ENCODE peak calls at places on chromosome 9, in nine cellular contexts. Y is CD8-positive, alpha-beta memory T cell; V is HS-27A; S is endothelial cell; X is prostate gland; W is M059J; Z is endodermal cell; A is pulmonary artery endothelial cell; K is T-helper 9 cell. I is an unnamed sample.

GRCh38 chr9:90914196-90914595 is 112.6 kb downstream of the SYK start:
- DNase-seq in Y (no peak), V (no peak), S (no peak), X (no peak), W (no peak), Z (no peak), A (no peak), K (no peak), I (no peak)

GRCh38 chr9:14910178-14910805 is at the start of gene FREM1:
- DNase-seq in Y (no peak), V (no peak), S (peak), X (peak), W (no peak), Z (peak), A (no peak), K (no peak), I (no peak)

GRCh38 chr9:4114569-4115505 is 185.0 kb downstream of the GLIS3 start:
- DNase-seq in Y (no peak), V (no peak), S (no peak), X (no peak), W (peak), Z (no peak), A (no peak), K (no peak), I (peak)

GRCh38 chr9:109817846-109818472 is 38.0 kb downstream of the PALM2AKAP2 start:
- DNase-seq in Y (no peak), V (peak), S (peak), X (peak), W (peak), Z (peak), A (peak), K (no peak), I (peak)

GRCh38 chr9:82560457-82560904 is 502.5 kb downstream of the RASEF start:
- DNase-seq in Y (no peak), V (no peak), S (no peak), X (peak), W (no peak), Z (no peak), A (no peak), K (no peak), I (no peak)

GRCh38 chr9:6902423-6902822 is 144.7 kb downstream of the KDM4C start:
- DNase-seq in Y (no peak), V (no peak), S (no peak), X (no peak), W (peak), Z (no peak), A (no peak), K (no peak), I (no peak)

GRCh38 chr9:76394896-76395244 is 644 bp upstream of the RFK start:
- DNase-seq in Y (peak), V (no peak), S (peak), X (peak), W (peak), Z (peak), A (no peak), K (peak), I (no peak)

GRCh38 chr9:105150991-105151685 is 93.3 kb upstream of the SLC44A1 start:
- DNase-seq in Y (no peak), V (no peak), S (no peak), X (no peak), W (peak), Z (no peak), A (no peak), K (no peak), I (no peak)

GRCh38 chr9:114240216-114240615 is 82.7 kb upstream of the ORM1 start:
- DNase-seq in Y (no peak), V (no peak), S (no peak), X (no peak), W (no peak), Z (no peak), A (no peak), K (no peak), I (no peak)

GRCh38 chr9:20205821-20206220 is 416.5 kb downstream of the MLLT3 start:
- DNase-seq in Y (no peak), V (no peak), S (no peak), X (no peak), W (no peak), Z (no peak), A (no peak), K (no peak), I (peak)

GRCh38 chr9:125524522-125524921 is 182.5 kb downstream of the MAPKAP1 start:
- DNase-seq in Y (no peak), V (no peak), S (peak), X (no peak), W (no peak), Z (peak), A (no peak), K (no peak), I (no peak)

GRCh38 chr9:137952976-137953666 is 75.5 kb downstream of the CACNA1B start:
- DNase-seq in Y (no peak), V (no peak), S (no peak), X (no peak), W (no peak), Z (no peak), A (no peak), K (no peak), I (no peak)

GRCh38 chr9:34328500-34328982 is 527 bp downstream of the KIF24 start:
- DNase-seq in Y (no peak), V (no peak), S (no peak), X (no peak), W (peak), Z (no peak), A (no peak), K (no peak), I (no peak)

GRCh38 chr9:137007060-137007815 is 10.9 kb upstream of the CLIC3 start:
- DNase-seq in Y (no peak), V (no peak), S (no peak), X (no peak), W (no peak), Z (no peak), A (no peak), K (no peak), I (no peak)

GRCh38 chr9:21590058-21590996 is 108.2 kb upstream of the IFNE start:
- DNase-seq in Y (no peak), V (no peak), S (no peak), X (no peak), W (peak), Z (no peak), A (no peak), K (no peak), I (no peak)

GRCh38 chr9:13904746-13905145 is 409.2 kb downstream of the NFIB start:
- DNase-seq in Y (no peak), V (no peak), S (no peak), X (no peak), W (no peak), Z (no peak), A (no peak), K (no peak), I (no peak)

GRCh38 chr9:82273121-82273520 is 284.5 kb downstream of the SPATA31D1 start:
- DNase-seq in Y (no peak), V (no peak), S (no peak), X (no peak), W (peak), Z (no peak), A (no peak), K (no peak), I (peak)

GRCh38 chr9:131469951-131470350 is 32.8 kb upstream of the POMT1 start:
- DNase-seq in Y (no peak), V (no peak), S (no peak), X (no peak), W (no peak), Z (no peak), A (no peak), K (no peak), I (no peak)

GRCh38 chr9:114588150-114588663 is 638 bp downstream of the ATP6V1G1 start:
- DNase-seq in Y (no peak), V (no peak), S (no peak), X (no peak), W (peak), Z (no peak), A (no peak), K (no peak), I (no peak)

GRCh38 chr9:9914174-9914573 is 698.6 kb downstream of the PTPRD start:
- DNase-seq in Y (no peak), V (no peak), S (no peak), X (no peak), W (no peak), Z (peak), A (no peak), K (no peak), I (no peak)

GRCh38 chr9:79654591-79654990 is 82.8 kb downstream of the TLE4 start:
- DNase-seq in Y (no peak), V (no peak), S (no peak), X (no peak), W (no peak), Z (no peak), A (no peak), K (no peak), I (no peak)

GRCh38 chr9:706606-707451 is 134.7 kb upstream of the DMRT1 start:
- DNase-seq in Y (no peak), V (no peak), S (peak), X (peak), W (peak), Z (peak), A (no peak), K (no peak), I (no peak)

GRCh38 chr9:118751077-118751847 is 618.0 kb downstream of the BRINP1 start:
- DNase-seq in Y (no peak), V (no peak), S (no peak), X (no peak), W (no peak), Z (no peak), A (no peak), K (no peak), I (no peak)

GRCh38 chr9:121582641-121583040 is 68.8 kb upstream of the DAB2IP start:
- DNase-seq in Y (no peak), V (no peak), S (no peak), X (no peak), W (no peak), Z (no peak), A (no peak), K (no peak), I (no peak)

GRCh38 chr9:106862946-106863740 is at the start of gene ZNF462:
- DNase-seq in Y (no peak), V (no peak), S (peak), X (peak), W (peak), Z (peak), A (no peak), K (no peak), I (no peak)

GRCh38 chr9:72749276-72749675 is 203.6 kb downstream of the ALDH1A1 start:
- DNase-seq in Y (no peak), V (no peak), S (no peak), X (no peak), W (no peak), Z (no peak), A (no peak), K (no peak), I (no peak)

GRCh38 chr9:134712922-134713321 is 71.3 kb downstream of the COL5A1 start:
- DNase-seq in Y (no peak), V (no peak), S (no peak), X (no peak), W (no peak), Z (no peak), A (no peak), K (no peak), I (no peak)

GRCh38 chr9:34317436-34317835 is 11.6 kb downstream of the KIF24 start:
- DNase-seq in Y (no peak), V (no peak), S (no peak), X (no peak), W (no peak), Z (no peak), A (no peak), K (no peak), I (no peak)

GRCh38 chr9:69027355-69028097 is 8.0 kb upstream of the FXN start:
- DNase-seq in Y (no peak), V (no peak), S (peak), X (peak), W (peak), Z (peak), A (no peak), K (no peak), I (peak)

GRCh38 chr9:88782931-88783451 is 208.3 kb upstream of the S1PR3 start:
- DNase-seq in Y (no peak), V (no peak), S (no peak), X (no peak), W (peak), Z (no peak), A (no peak), K (no peak), I (no peak)

GRCh38 chr9:98287383-98287782 is 31.9 kb upstream of the TBC1D2 start:
- DNase-seq in Y (no peak), V (no peak), S (peak), X (no peak), W (no peak), Z (peak), A (no peak), K (no peak), I (no peak)

GRCh38 chr9:23492126-23493002 is 333.7 kb downstream of the ELAVL2 start:
- DNase-seq in Y (no peak), V (no peak), S (peak), X (no peak), W (peak), Z (peak), A (no peak), K (no peak), I (peak)

GRCh38 chr9:34072868-34073590 is 24.3 kb upstream of the UBAP2 start:
- DNase-seq in Y (no peak), V (peak), S (no peak), X (peak), W (peak), Z (peak), A (no peak), K (no peak), I (peak)

GRCh38 chr9:28105001-28105400 is 531.7 kb upstream of the C9orf72 start:
- DNase-seq in Y (no peak), V (no peak), S (no peak), X (no peak), W (no peak), Z (no peak), A (no peak), K (no peak), I (no peak)

GRCh38 chr9:120610975-120611689 is 31.2 kb upstream of the CDK5RAP2 start:
- DNase-seq in Y (no peak), V (no peak), S (no peak), X (no peak), W (peak), Z (no peak), A (no peak), K (no peak), I (no peak)

GRCh38 chr9:88874391-88874790 is 116.9 kb upstream of the S1PR3 start:
- DNase-seq in Y (no peak), V (no peak), S (no peak), X (no peak), W (peak), Z (no peak), A (no peak), K (no peak), I (no peak)

GRCh38 chr9:120267929-120268328 is 312.0 kb downstream of the CDK5RAP2 start:
- DNase-seq in Y (no peak), V (no peak), S (no peak), X (no peak), W (no peak), Z (no peak), A (no peak), K (no peak), I (peak)

GRCh38 chr9:131138676-131139075 is 13.3 kb downstream of the NUP214 start:
- DNase-seq in Y (no peak), V (no peak), S (no peak), X (no peak), W (no peak), Z (no peak), A (no peak), K (no peak), I (no peak)

I was measured in stromal cell of bone marrow.